ENCODE peak calls at places on chromosomes 11 and 22, in nine cellular contexts. V is H9; H is EL; C is GM12865; E is GM06990; F is HFFc6; D is activated T-cell treated with anti-CD3 and anti-CD28 coated beads for 1 hour; R is activated CD4-positive, alpha-beta T cell treated with anti-CD3 and anti-CD28 coated beads, Interleukin-2, amount 10 ng/mL, durations not matched to agents 7 days and 5 days; B is DMS53. Z is an unnamed sample.

GRCh38 chr11:64729851-64730382 is 6.9 kb upstream of the NRXN2 start:
- DNase-seq in E (peak), H (peak), R (no peak), V (peak), C (no peak), D (no peak), B (no peak), F (no peak), Z (peak)

GRCh38 chr11:26764825-26765224 is 43.0 kb upstream of the SLC5A12 start:
- DNase-seq in V (no peak), F (no peak), E (no peak), H (no peak), D (no peak), R (no peak), B (no peak), C (no peak), Z (no peak)

GRCh38 chr11:72352859-72353551 is 81.3 kb downstream of the CLPB start:
- DNase-seq in C (peak), F (peak), R (no peak), H (peak), B (no peak), D (no peak), V (peak), E (peak), Z (peak)

GRCh38 chr11:75982309-75982708 is 167.3 kb downstream of the UVRAG start:
- DNase-seq in R (no peak), D (no peak), B (no peak), E (no peak), H (no peak), F (no peak), C (no peak), V (no peak), Z (peak)

GRCh38 chr11:44143987-44144909 is 48.8 kb downstream of the EXT2 start:
- DNase-seq in E (no peak), H (peak), C (no peak), B (no peak), F (no peak), V (no peak), D (no peak), R (no peak), Z (peak)

GRCh38 chr11:110762596-110762995 is 50.4 kb upstream of the ARHGAP20 start:
- DNase-seq in C (no peak), H (peak), E (no peak), D (no peak), F (no peak), R (no peak), V (no peak), B (no peak), Z (peak)

GRCh38 chr11:92827132-92827531 is 142.3 kb upstream of the MTNR1B start:
- DNase-seq in E (no peak), C (no peak), H (no peak), B (no peak), F (no peak), D (no peak), V (no peak), R (no peak), Z (peak)

GRCh38 chr11:116657842-116658825 is 114.7 kb downstream of the BUD13 start:
- DNase-seq in V (peak), H (peak), B (no peak), F (no peak), E (no peak), R (no peak), D (no peak), C (no peak), Z (no peak)

GRCh38 chr22:36773935-36774334 is 2.0 kb downstream of the IFT27 start:
- DNase-seq in D (no peak), E (no peak), R (peak), V (no peak), C (no peak), F (peak), B (peak), H (peak), Z (peak)

GRCh38 chr11:62015615-62016014 is 48.2 kb upstream of the FTH1 start:
- DNase-seq in B (no peak), D (no peak), C (peak), V (no peak), E (no peak), F (no peak), H (no peak), R (no peak), Z (no peak)

GRCh38 chr22:37019309-37020191 is at the start of the genes MPST and TST:
- DNase-seq in H (peak), C (peak), V (peak), R (peak), E (peak), D (peak), F (peak), B (peak), Z (peak)

GRCh38 chr11:113084297-113084696 is 123.1 kb downstream of the NCAM1 start:
- DNase-seq in F (no peak), H (no peak), V (no peak), C (no peak), E (no peak), D (no peak), R (no peak), B (no peak), Z (no peak)

GRCh38 chr11:62020661-62021060 is 53.2 kb upstream of the FTH1 start:
- DNase-seq in R (no peak), H (peak), C (no peak), V (no peak), D (no peak), B (no peak), F (no peak), E (no peak), Z (no peak)

GRCh38 chr11:111777094-111778046 is 11.2 kb upstream of the PPP2R1B start:
- DNase-seq in V (no peak), F (peak), H (peak), D (no peak), C (peak), B (peak), E (peak), R (peak), Z (peak)

GRCh38 chr11:64823568-64824119 is 13.3 kb upstream of the MEN1 start:
- DNase-seq in F (no peak), E (no peak), H (no peak), D (no peak), B (no peak), C (no peak), V (no peak), R (no peak), Z (no peak)

GRCh38 chr22:26197427-26197826 is 28.2 kb downstream of the SEZ6L start:
- DNase-seq in V (no peak), R (no peak), C (no peak), H (no peak), B (no peak), F (no peak), D (no peak), E (no peak), Z (no peak)

GRCh38 chr11:3157381-3158130 is 7.6 kb downstream of the OSBPL5 start:
- DNase-seq in R (no peak), H (no peak), C (no peak), D (no peak), F (no peak), B (no peak), E (no peak), V (no peak), Z (no peak)

GRCh38 chr11:117473692-117474091 is 146.0 kb downstream of the CEP164 start:
- DNase-seq in B (peak), R (no peak), E (no peak), F (no peak), C (no peak), V (no peak), D (no peak), H (no peak), Z (peak)

GRCh38 chr11:17855531-17856290 is 121.1 kb downstream of the KCNC1 start:
- DNase-seq in R (no peak), E (no peak), H (no peak), C (no peak), D (no peak), B (no peak), V (no peak), F (no peak), Z (no peak)

GRCh38 chr11:63022422-63022821 is 6.8 kb upstream of the SLC22A8 start:
- DNase-seq in F (no peak), H (no peak), C (no peak), V (peak), B (no peak), E (no peak), R (no peak), D (no peak), Z (no peak)

GRCh38 chr11:120210651-120211521 is at the start of gene OAF:
- DNase-seq in R (peak), D (peak), H (peak), F (peak), E (peak), C (peak), V (peak), B (peak), Z (peak)

GRCh38 chr11:121555172-121555571 is 102.4 kb upstream of the SORL1-AS1 start:
- DNase-seq in C (no peak), E (no peak), F (no peak), H (no peak), D (no peak), R (no peak), B (no peak), V (no peak), Z (peak)

GRCh38 chr11:19727246-19727645 is 14.6 kb downstream of the NAV2 start:
- DNase-seq in H (peak), D (no peak), B (no peak), R (no peak), F (no peak), C (no peak), E (no peak), V (no peak), Z (peak)

Z was measured in NCI-H69.